ENCODE peak calls at places on chromosomes 4 and X, in six cellular contexts. U is CD4-positive, alpha-beta T cell; F is dermis blood vessel endothelial cell; Z is endothelial cell of umbilical vein; J is WTC11; Q is effector memory CD8-positive, alpha-beta T cell. R is an unnamed sample.

GRCh38 chrX:41085883-41086626 is 810 bp downstream of the USP9X start:
- DNase-seq in Z (peak), Q (peak), U (peak), J (peak), F (peak), R (peak)

GRCh38 chr4:30399476-30399875 is 320.7 kb upstream of the PCDH7 start:
- DNase-seq in F (no peak), J (no peak), U (no peak), Z (no peak), Q (no peak), R (no peak)

GRCh38 chrX:133094098-133094731 is 2.7 kb downstream of the USP26 start:
- DNase-seq in Z (no peak), U (no peak), J (no peak), F (no peak), Q (no peak), R (no peak)

GRCh38 chr4:26273308-26273980 is 47.4 kb upstream of the RBPJ start:
- DNase-seq in Q (no peak), F (no peak), J (no peak), Z (no peak), U (no peak), R (no peak)

GRCh38 chr4:22762548-22762947 is 69.8 kb downstream of the GBA3 start:
- DNase-seq in Q (no peak), U (no peak), F (no peak), J (no peak), Z (no peak), R (no peak)

GRCh38 chr4:35934370-35934981 is 309.8 kb downstream of the ARAP2 start:
- DNase-seq in U (no peak), Z (peak), Q (no peak), F (peak), J (no peak), R (no peak)

GRCh38 chr4:20288047-20288650 is 36.4 kb downstream of the SLIT2 start:
- DNase-seq in J (no peak), U (no peak), Q (no peak), Z (peak), F (peak), R (no peak)

GRCh38 chr4:627347-627746 is 2.0 kb downstream of the PDE6B start:
- DNase-seq in F (no peak), Z (no peak), Q (no peak), U (no peak), J (no peak), R (no peak)

GRCh38 chrX:40149286-40150175 is 51.8 kb upstream of the BCOR start:
- DNase-seq in Q (no peak), F (no peak), Z (no peak), U (no peak), J (no peak), R (no peak)

GRCh38 chrX:103376979-103377324 is 614 bp downstream of the BEX3 start:
- DNase-seq in Z (peak), F (peak), U (peak), J (peak), Q (no peak), R (no peak)

GRCh38 chr4:3041192-3042142 is 32.9 kb downstream of the HTT-AS start:
- DNase-seq in Z (peak), F (peak), J (peak), Q (peak), U (peak), R (no peak)

GRCh38 chr4:53563824-53564223 is 27.5 kb downstream of the LNX1 start:
- DNase-seq in Q (no peak), U (no peak), J (no peak), Z (no peak), F (no peak), R (no peak)

GRCh38 chrX:12352922-12353321 is 214.6 kb downstream of the FRMPD4 start:
- DNase-seq in U (no peak), F (no peak), Q (no peak), J (peak), Z (no peak), R (no peak)

GRCh38 chrX:13824746-13825145 is 7.9 kb upstream of the GPM6B start:
- DNase-seq in F (no peak), J (no peak), Z (no peak), U (no peak), Q (no peak), R (no peak)

GRCh38 chr4:185039508-185040273 is 21.4 kb downstream of the HELT start:
- DNase-seq in Z (peak), Q (peak), U (peak), J (no peak), F (peak), R (peak)

GRCh38 chr4:90889171-90889570 is 762.0 kb downstream of the CCSER1 start:
- DNase-seq in F (no peak), Q (no peak), Z (peak), U (no peak), J (no peak), R (peak)

GRCh38 chr4:165398570-165398969 is 19.8 kb downstream of the CPE start:
- DNase-seq in Q (no peak), Z (peak), U (no peak), J (no peak), F (peak), R (no peak)

GRCh38 chr4:110296892-110297291 is 98.5 kb upstream of the ELOVL6 start:
- DNase-seq in Q (no peak), Z (no peak), J (no peak), U (no peak), F (no peak), R (no peak)

GRCh38 chrX:71315917-71316316 is 14.4 kb downstream of the ITGB1BP2 start:
- DNase-seq in U (no peak), Q (no peak), Z (no peak), F (no peak), J (no peak), R (no peak)

GRCh38 chrX:14080031-14080430 is 50.3 kb upstream of the GEMIN8 start:
- DNase-seq in U (no peak), F (no peak), Z (no peak), Q (no peak), J (no peak), R (no peak)

GRCh38 chr4:76106442-76106841 is 31.9 kb downstream of the ART3 start:
- DNase-seq in U (no peak), Q (no peak), F (no peak), Z (no peak), J (no peak), R (no peak)

GRCh38 chr4:131091896-131092295 is 1995.9 kb downstream of the C4orf33 start:
- DNase-seq in J (no peak), U (no peak), Q (no peak), F (peak), Z (peak), R (no peak)

GRCh38 chr4:158760866-158761265 is 8.0 kb upstream of the FNIP2 start:
- DNase-seq in Q (no peak), J (no peak), Z (no peak), U (no peak), F (no peak), R (no peak)

GRCh38 chr4:80201326-80202151 is 4.2 kb downstream of the PRDM8 start:
- DNase-seq in U (peak), J (peak), Q (peak), Z (peak), F (peak), R (no peak)

GRCh38 chrX:7108995-7109634 is 38.4 kb upstream of the STS start:
- DNase-seq in F (peak), J (no peak), Z (peak), U (no peak), Q (no peak), R (peak)

GRCh38 chr4:154049457-154050181 is 260.7 kb upstream of the SFRP2 start:
- DNase-seq in J (peak), F (no peak), Z (no peak), Q (no peak), U (no peak), R (no peak)

GRCh38 chr4:77579406-77580076 is 26.1 kb upstream of the CXCL13 start:
- DNase-seq in Q (no peak), J (no peak), U (no peak), F (no peak), Z (no peak), R (no peak)

GRCh38 chrX:40084471-40084870 is 13.3 kb downstream of the BCOR start:
- DNase-seq in J (no peak), Z (no peak), U (no peak), Q (no peak), F (no peak), R (no peak)

GRCh38 chr4:3613980-3614730 is 81.9 kb upstream of the LRPAP1 start:
- DNase-seq in Z (no peak), Q (no peak), F (no peak), U (no peak), J (no peak), R (no peak)